ENCODE peak calls at places on chromosomes 2 and 18, in six cellular contexts. G is H9, E is H1, I is neuronal stem cell, H is mesenchymal stem cell, W is trophoblast cell. X is an unnamed sample.

GRCh38 chr2:207487650-207488315 is 42.0 kb upstream of the CREB1 start:
- DNase-seq in G (no peak), E (no peak), I (no peak), H (peak; percentile 86), W (peak; percentile 72), X (peak; percentile 95)

GRCh38 chr18:55405655-55406373 is 182.2 kb downstream of the TCF4 start:
- DNase-seq in G (no peak), E (no peak), I (no peak), H (peak; percentile 91), W (no peak), X (peak; percentile 95)

GRCh38 chr2:132412021-132412420 is 4.6 kb upstream of the GPR39 start:
- DNase-seq in G (no peak), E (no peak), I (no peak), H (no peak), W (no peak), X (no peak)

GRCh38 chr18:35334821-35335220 is 9.4 kb downstream of the ZNF24 start:
- DNase-seq in G (no peak), E (no peak), I (no peak), H (no peak), W (no peak), X (peak; percentile 65)

GRCh38 chr2:239319261-239319661 is 81.6 kb downstream of the HDAC4 start:
- DNase-seq in G (peak; percentile 23), E (peak; percentile 42), I (no peak), H (no peak), W (no peak), X (peak; percentile 18)

GRCh38 chr2:85753525-85754312 is at the start of gene ATOH8:
- DNase-seq in G (peak; percentile 68), E (peak; percentile 82), I (peak; percentile 54), H (peak; percentile 72), W (peak; percentile 47), X (peak; percentile 67)

GRCh38 chr2:68653538-68653982 is 10.2 kb downstream of the PROKR1 start:
- DNase-seq in G (no peak), E (no peak), I (no peak), H (peak; percentile 85), W (no peak), X (peak; percentile 85)

GRCh38 chr2:220188031-220188430 is 560.6 kb downstream of the SLC4A3 start:
- DNase-seq in G (no peak), E (no peak), I (no peak), H (peak; percentile 6), W (no peak), X (peak; percentile 43)

GRCh38 chr2:240701736-240702639 is 10.3 kb downstream of the AQP12A start:
- DNase-seq in G (no peak), E (no peak), I (no peak), H (no peak), W (no peak), X (no peak)

GRCh38 chr2:145265244-145265643 is 745.3 kb upstream of the ZEB2 start:
- DNase-seq in G (no peak), E (no peak), I (no peak), H (no peak), W (no peak), X (no peak)

GRCh38 chr2:217887841-217888665 is 114.7 kb downstream of the TNS1 start:
- DNase-seq in G (no peak), E (no peak), I (no peak), H (no peak), W (no peak), X (peak; percentile 21)

GRCh38 chr18:49757513-49758262 is 55.6 kb downstream of the ACAA2 start:
- DNase-seq in G (peak; percentile 74), E (peak; percentile 63), I (no peak), H (no peak), W (no peak), X (no peak)

GRCh38 chr18:78496095-78496494 is 483.5 kb upstream of the SALL3 start:
- DNase-seq in G (no peak), E (no peak), I (no peak), H (no peak), W (no peak), X (no peak)

GRCh38 chr2:75627902-75628504 is 18.6 kb upstream of the MRPL19 start:
- DNase-seq in G (peak; percentile 80), E (peak; percentile 85), I (peak; percentile 66), H (peak; percentile 74), W (peak; percentile 82), X (peak; percentile 80)

GRCh38 chr2:114022360-114023085 is 132.6 kb downstream of the ACTR3 start:
- DNase-seq in G (no peak), E (no peak), I (no peak), H (peak; percentile 64), W (peak; percentile 42), X (peak; percentile 90)

GRCh38 chr18:12066910-12067511 is 26.6 kb upstream of the ANKRD62 start:
- DNase-seq in G (no peak), E (no peak), I (no peak), H (no peak), W (no peak), X (no peak)

GRCh38 chr2:171272039-171272438 is 111.3 kb upstream of the TLK1 start:
- DNase-seq in G (no peak), E (no peak), I (no peak), H (peak; percentile 85), W (peak; percentile 93), X (peak; percentile 93)

GRCh38 chr2:166372046-166372445 is 3.7 kb downstream of the SCN9A start:
- DNase-seq in G (no peak), E (no peak), I (no peak), H (no peak), W (peak; percentile 71), X (peak; percentile 72)

GRCh38 chr2:140122001-140122400 is 1341.8 kb upstream of the NXPH2 start:
- DNase-seq in G (no peak), E (no peak), I (no peak), H (peak; percentile 22), W (no peak), X (no peak)

GRCh38 chr2:20771296-20771695 is 51.6 kb downstream of the LDAH start:
- DNase-seq in G (no peak), E (no peak), I (no peak), H (no peak), W (no peak), X (no peak)

GRCh38 chr2:144524190-144524957 is 4.5 kb upstream of the ZEB2 start:
- DNase-seq in G (peak; percentile 90), E (peak; percentile 83), I (peak; percentile 71), H (no peak), W (no peak), X (no peak)

GRCh38 chr2:110675679-110676078 is 2.2 kb downstream of the BUB1 start:
- DNase-seq in G (no peak), E (no peak), I (no peak), H (peak; percentile 40), W (no peak), X (no peak)

GRCh38 chr2:110677080-110677479 is 783 bp downstream of the BUB1 start:
- DNase-seq in G (no peak), E (no peak), I (no peak), H (peak; percentile 30), W (no peak), X (no peak)

GRCh38 chr2:110673201-110673600 is 4.7 kb downstream of the BUB1 start:
- DNase-seq in G (no peak), E (no peak), I (no peak), H (no peak), W (no peak), X (no peak)

GRCh38 chr2:110677530-110678456 is at the start of gene BUB1:
- DNase-seq in G (peak; percentile 97), E (peak; percentile 98), I (peak; percentile 96), H (peak; percentile 97), W (peak; percentile 95), X (peak; percentile 95)

GRCh38 chr2:110674620-110675555 is 3.0 kb downstream of the BUB1 start:
- DNase-seq in G (no peak), E (no peak), I (no peak), H (peak; percentile 89), W (no peak), X (peak; percentile 50)
- H2AK5ac ChIP-seq in G (no peak overlapping the region), E (no peak overlapping the region), I (no peak overlapping the region), H (no peak overlapping the region), W (no peak overlapping the region), X (no peak overlapping the region)

GRCh38 chr2:195322324-195322723 is 334.7 kb upstream of the SLC39A10 start:
- DNase-seq in G (no peak), E (no peak), I (no peak), H (no peak), W (no peak), X (no peak)
- H2AFZ ChIP-seq in G (no peak overlapping the region), E (peak overlapping the region; percentile 64), I (no peak overlapping the region), H (no peak overlapping the region), W (no peak overlapping the region), X (peak overlapping the region; percentile 64)

DNA sequence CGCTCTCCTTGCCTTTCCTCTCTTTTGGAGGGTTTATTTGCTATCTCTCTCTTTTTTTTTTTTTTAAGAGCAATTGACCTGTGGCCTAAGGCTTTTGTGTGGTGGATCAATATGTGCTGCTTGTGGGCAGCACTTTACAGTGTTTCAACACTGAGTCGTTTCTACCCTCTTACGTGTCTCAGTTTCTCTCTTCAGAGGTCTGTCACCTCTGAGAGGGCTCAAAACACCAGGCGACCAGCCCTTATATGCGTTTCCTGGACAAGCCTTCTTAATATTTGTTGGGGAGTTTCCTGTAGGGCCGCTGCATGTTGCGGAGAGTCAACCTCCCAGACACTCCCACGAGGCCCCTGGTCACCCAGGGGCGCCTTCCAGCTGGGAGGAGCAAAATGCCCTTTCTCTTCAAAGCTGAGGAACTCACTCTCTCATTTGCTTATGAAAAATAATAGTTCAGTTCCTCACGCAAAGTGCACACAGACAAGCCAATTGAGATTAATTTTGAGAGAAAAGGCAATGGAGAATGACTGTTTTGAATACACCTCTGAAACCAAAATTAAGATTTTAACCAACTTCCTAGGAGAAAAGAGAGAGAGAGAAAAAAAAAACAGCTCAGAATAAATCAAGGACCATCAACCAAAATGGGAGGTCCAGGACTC is 96.3 kb upstream of the B3GNT2 start:
- DNase-seq in G (no peak), E (peak; percentile 24), I (no peak), H (no peak), W (no peak), X (no peak)
- H2AK5ac ChIP-seq in G (no peak overlapping the region), E (no peak overlapping the region), I (no peak overlapping the region), H (no peak overlapping the region), W (peak overlapping the region; percentile 37), X (no peak overlapping the region)

GRCh38 chr18:58992301-58993231 is 127.9 kb downstream of the ZNF532 start:
- DNase-seq in G (no peak), E (peak; percentile 26), I (no peak), H (no peak), W (no peak), X (no peak)
- H2AFZ ChIP-seq in G (no peak overlapping the region), E (no peak overlapping the region), I (no peak overlapping the region), H (no peak overlapping the region), W (no peak overlapping the region), X (no peak overlapping the region)

DNA sequence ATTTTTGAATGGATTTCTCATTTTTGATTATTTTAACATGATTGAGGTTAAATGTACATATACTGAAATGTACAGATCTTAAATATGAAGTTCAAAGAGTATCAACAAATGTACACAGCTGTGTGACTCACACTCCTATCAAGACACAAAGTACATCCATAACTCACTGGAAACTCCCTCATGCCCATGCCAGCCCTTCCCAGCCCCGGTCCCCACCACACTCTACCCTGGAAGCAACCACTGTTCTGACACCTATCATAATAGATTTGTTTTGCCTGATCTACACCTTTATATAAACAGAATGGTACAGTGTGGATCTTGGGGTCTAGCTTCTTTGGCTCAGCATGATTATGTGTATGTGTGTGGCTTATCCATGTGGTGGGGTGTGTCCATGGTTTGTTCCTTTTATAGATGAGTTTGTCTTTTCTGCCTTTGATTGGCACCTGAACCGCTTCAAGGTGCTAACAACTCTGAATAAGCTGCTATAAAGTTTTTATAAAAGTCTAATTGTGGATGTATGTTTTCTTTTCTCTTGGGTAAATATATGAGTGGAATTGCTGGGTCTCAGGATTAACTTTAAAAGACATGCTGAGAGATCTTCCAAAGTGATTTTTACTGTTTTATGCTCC is 258.5 kb downstream of the SETBP1 start:
- DNase-seq in G (no peak), E (no peak), I (no peak), H (no peak), W (no peak), X (no peak)
- H2AK5ac ChIP-seq in G (no peak overlapping the region), E (no peak overlapping the region), I (no peak overlapping the region), H (no peak overlapping the region), W (no peak overlapping the region), X (no peak overlapping the region)

GRCh38 chr18:5986257-5986909 is 91.1 kb upstream of the TMEM200C start:
- DNase-seq in G (no peak), E (no peak), I (no peak), H (no peak), W (no peak), X (peak; percentile 21)
- H2AFZ ChIP-seq in G (no peak overlapping the region), E (no peak overlapping the region), I (no peak overlapping the region), H (no peak overlapping the region), W (no peak overlapping the region), X (no peak overlapping the region)

X was measured in IMR-90.